ENCODE peak calls at places on chromosome 16, in five cellular contexts. One of them, this sample, is unnamed.

GRCh38 chr16:73000020-73000906 is 47.7 kb downstream of the ZFHX3 start:
- DNase-seq in heart left ventricle: peak
- DNase-seq in PC-9: no peak
- DNase-seq in H9: no peak
- DNase-seq in RWPE1: no peak
- DNase-seq in this sample: no peak

GRCh38 chr16:80852261-80852872 is 48.0 kb upstream of the CDYL2 start:
- DNase-seq in heart left ventricle: no peak
- DNase-seq in PC-9: no peak
- DNase-seq in H9: peak
- DNase-seq in RWPE1: peak
- DNase-seq in this sample: no peak

GRCh38 chr16:52549011-52549692 is 2.2 kb upstream of the TOX3 start:
- DNase-seq in heart left ventricle: no peak
- DNase-seq in PC-9: no peak
- DNase-seq in H9: peak
- DNase-seq in RWPE1: no peak
- DNase-seq in this sample: no peak

GRCh38 chr16:67917852-67918236 is 13.8 kb downstream of the CTRL start:
- DNase-seq in heart left ventricle: no peak
- DNase-seq in PC-9: no peak
- DNase-seq in H9: no peak
- DNase-seq in RWPE1: peak
- DNase-seq in this sample: no peak

GRCh38 chr16:1176280-1176897 is 23.5 kb downstream of the CACNA1H start:
- DNase-seq in heart left ventricle: no peak
- DNase-seq in PC-9: no peak
- DNase-seq in H9: no peak
- DNase-seq in RWPE1: no peak
- DNase-seq in this sample: no peak

GRCh38 chr16:84643677-84644076 is 4.6 kb upstream of the KLHL36 start:
- DNase-seq in heart left ventricle: no peak
- DNase-seq in PC-9: no peak
- DNase-seq in H9: no peak
- DNase-seq in RWPE1: peak
- DNase-seq in this sample: no peak

GRCh38 chr16:7319514-7319913 is 13.1 kb upstream of the RBFOX1 start:
- DNase-seq in heart left ventricle: no peak
- DNase-seq in PC-9: no peak
- DNase-seq in H9: no peak
- DNase-seq in RWPE1: no peak
- DNase-seq in this sample: no peak

GRCh38 chr16:27377666-27378485 is 24.1 kb upstream of the IL21R start:
- DNase-seq in heart left ventricle: no peak
- DNase-seq in PC-9: no peak
- DNase-seq in H9: no peak
- DNase-seq in RWPE1: no peak
- DNase-seq in this sample: no peak

GRCh38 chr16:66752379-66752778 is 970 bp upstream of the DYNC1LI2 start:
- DNase-seq in heart left ventricle: no peak
- DNase-seq in PC-9: no peak
- DNase-seq in H9: no peak
- DNase-seq in RWPE1: no peak
- DNase-seq in this sample: no peak

GRCh38 chr16:25481636-25482035 is 210.1 kb upstream of the HS3ST4 start:
- DNase-seq in heart left ventricle: no peak
- DNase-seq in PC-9: no peak
- DNase-seq in H9: peak
- DNase-seq in RWPE1: no peak
- DNase-seq in this sample: no peak

GRCh38 chr16:46982335-46982734 is 8.9 kb upstream of the DNAJA2 start:
- DNase-seq in heart left ventricle: no peak
- DNase-seq in PC-9: no peak
- DNase-seq in H9: no peak
- DNase-seq in RWPE1: no peak
- DNase-seq in this sample: no peak

GRCh38 chr16:81641403-81642106 is 137.5 kb upstream of the PLCG2 start:
- DNase-seq in heart left ventricle: no peak
- DNase-seq in PC-9: no peak
- DNase-seq in H9: peak
- DNase-seq in RWPE1: no peak
- DNase-seq in this sample: no peak

GRCh38 chr16:2163211-2163881 is 7.8 kb downstream of the TRAF7 start:
- DNase-seq in heart left ventricle: no peak
- DNase-seq in PC-9: peak
- DNase-seq in H9: no peak
- DNase-seq in RWPE1: peak
- DNase-seq in this sample: no peak

GRCh38 chr16:54281535-54282201 is 4.9 kb downstream of the IRX3 start:
- DNase-seq in heart left ventricle: no peak
- DNase-seq in PC-9: no peak
- DNase-seq in H9: no peak
- DNase-seq in RWPE1: no peak
- DNase-seq in this sample: no peak

GRCh38 chr16:68948230-68948910 is 105.0 kb downstream of the TANGO6 start:
- DNase-seq in heart left ventricle: no peak
- DNase-seq in PC-9: no peak
- DNase-seq in H9: no peak
- DNase-seq in RWPE1: no peak
- DNase-seq in this sample: no peak

GRCh38 chr16:53775106-53775820 is 71.3 kb downstream of the FTO start:
- DNase-seq in heart left ventricle: no peak
- DNase-seq in PC-9: no peak
- DNase-seq in H9: no peak
- DNase-seq in RWPE1: no peak
- DNase-seq in this sample: no peak

GRCh38 chr16:46763147-46763546 is 15.0 kb upstream of the MYLK3 start:
- DNase-seq in heart left ventricle: peak
- DNase-seq in PC-9: no peak
- DNase-seq in H9: no peak
- DNase-seq in RWPE1: no peak
- DNase-seq in this sample: no peak

GRCh38 chr16:86772671-86773338 is 194.5 kb downstream of the FOXL1 start:
- DNase-seq in heart left ventricle: no peak
- DNase-seq in PC-9: no peak
- DNase-seq in H9: no peak
- DNase-seq in RWPE1: no peak
- DNase-seq in this sample: no peak

GRCh38 chr16:56330476-56330875 is 94.9 kb downstream of the AMFR start:
- DNase-seq in heart left ventricle: no peak
- DNase-seq in PC-9: peak
- DNase-seq in H9: no peak
- DNase-seq in RWPE1: no peak
- DNase-seq in this sample: no peak

GRCh38 chr16:8555400-8555799 is 34.9 kb downstream of the TMEM114 start:
- DNase-seq in heart left ventricle: no peak
- DNase-seq in PC-9: no peak
- DNase-seq in H9: no peak
- DNase-seq in RWPE1: no peak
- DNase-seq in this sample: no peak

GRCh38 chr16:84647830-84648594 is at the start of gene KLHL36:
- DNase-seq in heart left ventricle: peak
- DNase-seq in PC-9: no peak
- DNase-seq in H9: no peak
- DNase-seq in RWPE1: peak
- DNase-seq in this sample: no peak

GRCh38 chr16:17194190-17194780 is 276.5 kb downstream of the XYLT1 start:
- DNase-seq in heart left ventricle: peak
- DNase-seq in PC-9: no peak
- DNase-seq in H9: peak
- DNase-seq in RWPE1: no peak
- DNase-seq in this sample: no peak

GRCh38 chr16:20768121-20768520 is 4.3 kb downstream of the ACSM3 start:
- DNase-seq in heart left ventricle: no peak
- DNase-seq in PC-9: no peak
- DNase-seq in H9: no peak
- DNase-seq in RWPE1: peak
- DNase-seq in this sample: no peak

GRCh38 chr16:10103096-10103495 is 79.1 kb downstream of the GRIN2A start:
- DNase-seq in heart left ventricle: no peak
- DNase-seq in PC-9: no peak
- DNase-seq in H9: no peak
- DNase-seq in RWPE1: no peak
- DNase-seq in this sample: no peak

GRCh38 chr16:74807052-74807646 is 32.5 kb upstream of the FA2H start:
- DNase-seq in heart left ventricle: no peak
- DNase-seq in PC-9: no peak
- DNase-seq in H9: no peak
- DNase-seq in RWPE1: no peak
- DNase-seq in this sample: no peak

GRCh38 chr16:31664683-31665482 is 137.2 kb downstream of the AHSP start:
- DNase-seq in heart left ventricle: no peak
- DNase-seq in PC-9: peak
- DNase-seq in H9: no peak
- DNase-seq in RWPE1: peak
- DNase-seq in this sample: no peak

GRCh38 chr16:61862756-61863155 is 173.5 kb downstream of the CDH8 start:
- DNase-seq in heart left ventricle: no peak
- DNase-seq in PC-9: no peak
- DNase-seq in H9: no peak
- DNase-seq in RWPE1: no peak
- DNase-seq in this sample: no peak
- TF ChIP-seq CTCF in heart left ventricle: no peak
- TF ChIP-seq CTCF in PC-9: no peak
- TF ChIP-seq CTCF in H9: no peak
- TF ChIP-seq CTCF in RWPE1: no peak
- TF ChIP-seq CTCF in this sample: no peak

GRCh38 chr16:15778999-15779614 is 77.7 kb downstream of the MYH11 start:
- DNase-seq in heart left ventricle: no peak
- DNase-seq in PC-9: no peak
- DNase-seq in H9: no peak
- DNase-seq in RWPE1: no peak
- DNase-seq in this sample: no peak

GRCh38 chr16:15776572-15776971 is 80.3 kb downstream of the MYH11 start:
- DNase-seq in heart left ventricle: no peak
- DNase-seq in PC-9: no peak
- DNase-seq in H9: no peak
- DNase-seq in RWPE1: no peak
- DNase-seq in this sample: no peak

GRCh38 chr16:15778204-15778743 is 78.6 kb downstream of the MYH11 start:
- DNase-seq in heart left ventricle: no peak
- DNase-seq in PC-9: no peak
- DNase-seq in H9: no peak
- DNase-seq in RWPE1: no peak
- DNase-seq in this sample: no peak

GRCh38 chr16:15775663-15776304 is 81.0 kb downstream of the MYH11 start:
- DNase-seq in heart left ventricle: no peak
- DNase-seq in PC-9: no peak
- DNase-seq in H9: no peak
- DNase-seq in RWPE1: no peak
- DNase-seq in this sample: no peak

DNA sequence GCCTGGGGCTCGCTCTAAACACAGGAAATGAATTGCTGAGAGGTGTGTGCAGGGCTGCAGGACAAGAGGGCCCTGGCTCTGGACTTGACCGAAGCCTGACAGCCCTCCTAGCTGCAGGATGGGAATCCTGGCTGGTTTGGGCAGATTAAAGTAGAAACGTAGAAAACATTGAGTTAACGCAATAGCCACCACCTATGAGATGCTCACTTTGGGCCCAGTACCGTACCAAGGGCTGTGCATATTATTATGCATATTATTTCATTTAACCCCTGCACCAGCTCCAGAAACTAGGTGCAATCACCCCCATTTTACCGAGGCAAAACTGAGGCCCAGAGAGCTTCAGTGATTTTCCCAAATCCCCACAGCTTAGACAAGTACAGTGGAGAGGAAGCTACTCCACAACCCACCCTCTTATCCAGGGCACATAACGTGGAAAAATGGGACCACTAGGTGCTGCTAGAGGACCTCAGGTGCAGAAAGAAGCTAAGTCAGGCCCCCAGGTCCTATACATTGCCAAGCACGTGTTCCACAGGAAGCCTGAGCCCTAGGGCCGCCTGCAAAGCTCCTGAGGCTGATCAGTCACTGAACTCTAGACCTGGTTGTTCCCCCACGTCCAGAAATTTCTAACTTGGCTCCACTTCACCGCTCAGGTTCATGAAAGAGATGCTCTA is 79.2 kb downstream of the MYH11 start:
- DNase-seq in heart left ventricle: no peak
- DNase-seq in PC-9: peak
- DNase-seq in H9: peak
- DNase-seq in RWPE1: peak
- DNase-seq in this sample: peak
- TF ChIP-seq CTCF in heart left ventricle: peak
- TF ChIP-seq CTCF in PC-9: peak
- TF ChIP-seq CTCF in H9: peak
- TF ChIP-seq CTCF in RWPE1: no peak
- TF ChIP-seq CTCF in this sample: peak

GRCh38 chr16:88610080-88610479 is 28.3 kb upstream of the IL17C start:
- DNase-seq in heart left ventricle: no peak
- DNase-seq in PC-9: peak
- DNase-seq in H9: peak
- DNase-seq in RWPE1: no peak
- DNase-seq in this sample: no peak
- TF ChIP-seq CTCF in heart left ventricle: no peak
- TF ChIP-seq CTCF in PC-9: peak
- TF ChIP-seq CTCF in H9: peak
- TF ChIP-seq CTCF in RWPE1: no peak
- TF ChIP-seq CTCF in this sample: no peak

DNA sequence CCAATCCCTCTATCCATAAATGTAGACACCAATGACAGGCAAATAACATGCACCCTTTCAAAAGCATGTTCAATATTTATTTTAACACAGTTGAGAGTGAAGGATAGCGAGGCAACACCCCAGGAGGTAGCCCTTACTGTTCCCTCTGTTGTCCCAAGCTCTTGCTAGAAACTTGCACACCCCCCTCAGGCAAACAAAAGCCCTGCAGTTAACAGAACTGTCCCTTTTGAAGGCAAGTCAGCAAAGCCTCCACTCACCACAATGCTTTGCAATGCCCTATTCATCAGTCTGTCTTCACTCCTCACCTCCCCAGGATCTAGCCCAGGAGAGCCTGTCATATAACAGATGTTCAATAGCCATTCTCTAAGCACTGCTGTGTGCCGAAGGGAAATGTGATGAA is 3.5 kb upstream of the CNEP1R1 start:
- DNase-seq in heart left ventricle: no peak
- DNase-seq in PC-9: no peak
- DNase-seq in H9: peak
- DNase-seq in RWPE1: no peak
- DNase-seq in this sample: no peak
- TF ChIP-seq CTCF in heart left ventricle: no peak
- TF ChIP-seq CTCF in PC-9: no peak
- TF ChIP-seq CTCF in H9: peak
- TF ChIP-seq CTCF in RWPE1: no peak
- TF ChIP-seq CTCF in this sample: no peak

This sample was measured in LNCaP clone FGC.